ENCODE peak calls at places on chromosomes 3 and 15, in five cellular contexts. One of them, this sample, is unnamed.

GRCh38 chr15:60479361-60479684 is 381 bp upstream of the ICE2 start:
- DNase-seq in CD8-positive, alpha-beta memory T cell: no peak
- DNase-seq in NCI-H2171 treated with DMSO at 0.1 percent for 48 hours: no peak
- DNase-seq in RWPE1: no peak
- DNase-seq in AG09319: no peak
- DNase-seq in this sample: no peak

GRCh38 chr3:106345353-106346027 is 476.7 kb upstream of the CBLB start:
- DNase-seq in CD8-positive, alpha-beta memory T cell: no peak
- DNase-seq in NCI-H2171 treated with DMSO at 0.1 percent for 48 hours: peak
- DNase-seq in RWPE1: peak
- DNase-seq in AG09319: peak
- DNase-seq in this sample: no peak

GRCh38 chr3:100089802-100090668 is 24.3 kb downstream of the FILIP1L start:
- DNase-seq in CD8-positive, alpha-beta memory T cell: no peak
- DNase-seq in RWPE1: peak
- DNase-seq in NCI-H2171 treated with DMSO at 0.1 percent for 48 hours: no peak
- DNase-seq in AG09319: no peak
- DNase-seq in this sample: no peak

GRCh38 chr15:78855746-78856145 is 16.9 kb upstream of the MORF4L1 start:
- DNase-seq in CD8-positive, alpha-beta memory T cell: no peak
- DNase-seq in NCI-H2171 treated with DMSO at 0.1 percent for 48 hours: no peak
- DNase-seq in RWPE1: no peak
- DNase-seq in AG09319: peak
- DNase-seq in this sample: no peak

GRCh38 chr15:68209735-68210408 is 4.7 kb upstream of the CALML4 start:
- DNase-seq in RWPE1: no peak
- DNase-seq in AG09319: no peak
- DNase-seq in CD8-positive, alpha-beta memory T cell: no peak
- DNase-seq in NCI-H2171 treated with DMSO at 0.1 percent for 48 hours: no peak
- DNase-seq in this sample: no peak

GRCh38 chr3:131393868-131394267 is 12.3 kb downstream of the NUDT16 start:
- DNase-seq in CD8-positive, alpha-beta memory T cell: no peak
- DNase-seq in NCI-H2171 treated with DMSO at 0.1 percent for 48 hours: no peak
- DNase-seq in RWPE1: no peak
- DNase-seq in AG09319: no peak
- DNase-seq in this sample: no peak

GRCh38 chr15:60568301-60568742 is 89.4 kb upstream of the ICE2 start:
- DNase-seq in NCI-H2171 treated with DMSO at 0.1 percent for 48 hours: no peak
- DNase-seq in CD8-positive, alpha-beta memory T cell: no peak
- DNase-seq in RWPE1: no peak
- DNase-seq in AG09319: no peak
- DNase-seq in this sample: no peak

GRCh38 chr15:66231421-66232266 is 21.9 kb downstream of the MEGF11 start:
- DNase-seq in AG09319: no peak
- DNase-seq in NCI-H2171 treated with DMSO at 0.1 percent for 48 hours: peak
- DNase-seq in RWPE1: no peak
- DNase-seq in CD8-positive, alpha-beta memory T cell: no peak
- DNase-seq in this sample: no peak

GRCh38 chr3:183527421-183527979 is 28.0 kb downstream of the KLHL6 start:
- DNase-seq in RWPE1: no peak
- DNase-seq in AG09319: no peak
- DNase-seq in CD8-positive, alpha-beta memory T cell: no peak
- DNase-seq in NCI-H2171 treated with DMSO at 0.1 percent for 48 hours: no peak
- DNase-seq in this sample: no peak

GRCh38 chr3:122969585-122970453 is 57.7 kb downstream of the SEMA5B start:
- DNase-seq in RWPE1: no peak
- DNase-seq in NCI-H2171 treated with DMSO at 0.1 percent for 48 hours: no peak
- DNase-seq in CD8-positive, alpha-beta memory T cell: no peak
- DNase-seq in AG09319: peak
- DNase-seq in this sample: no peak

GRCh38 chr15:82849556-82850241 is 40.3 kb downstream of the WHAMM start:
- DNase-seq in RWPE1: peak
- DNase-seq in CD8-positive, alpha-beta memory T cell: no peak
- DNase-seq in NCI-H2171 treated with DMSO at 0.1 percent for 48 hours: peak
- DNase-seq in AG09319: peak
- DNase-seq in this sample: peak

GRCh38 chr3:133949438-133949837 is 53.8 kb upstream of the RAB6B start:
- DNase-seq in CD8-positive, alpha-beta memory T cell: no peak
- DNase-seq in AG09319: no peak
- DNase-seq in RWPE1: no peak
- DNase-seq in NCI-H2171 treated with DMSO at 0.1 percent for 48 hours: peak
- DNase-seq in this sample: no peak

GRCh38 chr3:67876261-67876660 is 221.8 kb upstream of the SUCLG2 start:
- DNase-seq in NCI-H2171 treated with DMSO at 0.1 percent for 48 hours: no peak
- DNase-seq in RWPE1: no peak
- DNase-seq in CD8-positive, alpha-beta memory T cell: no peak
- DNase-seq in AG09319: no peak
- DNase-seq in this sample: no peak

GRCh38 chr15:39127925-39128617 is 452.8 kb upstream of the THBS1 start:
- DNase-seq in RWPE1: peak
- DNase-seq in NCI-H2171 treated with DMSO at 0.1 percent for 48 hours: peak
- DNase-seq in AG09319: peak
- DNase-seq in CD8-positive, alpha-beta memory T cell: no peak
- DNase-seq in this sample: no peak

GRCh38 chr15:66573719-66574641 is 8.2 kb upstream of the LCTL start:
- DNase-seq in AG09319: peak
- DNase-seq in NCI-H2171 treated with DMSO at 0.1 percent for 48 hours: no peak
- DNase-seq in CD8-positive, alpha-beta memory T cell: no peak
- DNase-seq in RWPE1: no peak
- DNase-seq in this sample: no peak

GRCh38 chr3:71226565-71227281 is 356.8 kb downstream of the FOXP1 start:
- DNase-seq in RWPE1: no peak
- DNase-seq in CD8-positive, alpha-beta memory T cell: peak
- DNase-seq in AG09319: no peak
- DNase-seq in NCI-H2171 treated with DMSO at 0.1 percent for 48 hours: no peak
- DNase-seq in this sample: peak

GRCh38 chr15:25372298-25372697 is 66.5 kb downstream of the UBE3A start:
- DNase-seq in AG09319: peak
- DNase-seq in NCI-H2171 treated with DMSO at 0.1 percent for 48 hours: no peak
- DNase-seq in RWPE1: no peak
- DNase-seq in CD8-positive, alpha-beta memory T cell: no peak
- DNase-seq in this sample: no peak

GRCh38 chr3:5090197-5090596 is 31.9 kb upstream of the ARL8B start:
- DNase-seq in NCI-H2171 treated with DMSO at 0.1 percent for 48 hours: no peak
- DNase-seq in AG09319: no peak
- DNase-seq in RWPE1: no peak
- DNase-seq in CD8-positive, alpha-beta memory T cell: no peak
- DNase-seq in this sample: no peak

GRCh38 chr3:184737641-184738518 is 26.0 kb upstream of the MAGEF1 start:
- DNase-seq in RWPE1: peak
- DNase-seq in NCI-H2171 treated with DMSO at 0.1 percent for 48 hours: no peak
- DNase-seq in AG09319: no peak
- DNase-seq in CD8-positive, alpha-beta memory T cell: no peak
- DNase-seq in this sample: no peak

GRCh38 chr3:35598804-35599203 is 40.5 kb upstream of the ARPP21 start:
- DNase-seq in NCI-H2171 treated with DMSO at 0.1 percent for 48 hours: no peak
- DNase-seq in CD8-positive, alpha-beta memory T cell: no peak
- DNase-seq in AG09319: no peak
- DNase-seq in RWPE1: no peak
- DNase-seq in this sample: no peak

GRCh38 chr3:48463703-48464102 is 17.2 kb downstream of the ATRIP start:
- DNase-seq in CD8-positive, alpha-beta memory T cell: no peak
- DNase-seq in RWPE1: no peak
- DNase-seq in AG09319: no peak
- DNase-seq in NCI-H2171 treated with DMSO at 0.1 percent for 48 hours: no peak
- DNase-seq in this sample: no peak

GRCh38 chr3:15325228-15325627 is 7.2 kb downstream of the SH3BP5 start:
- DNase-seq in CD8-positive, alpha-beta memory T cell: no peak
- DNase-seq in NCI-H2171 treated with DMSO at 0.1 percent for 48 hours: no peak
- DNase-seq in RWPE1: no peak
- DNase-seq in AG09319: no peak
- DNase-seq in this sample: no peak

GRCh38 chr3:104436536-104436935 is 930.2 kb upstream of the ALCAM start:
- DNase-seq in RWPE1: no peak
- DNase-seq in CD8-positive, alpha-beta memory T cell: no peak
- DNase-seq in AG09319: no peak
- DNase-seq in NCI-H2171 treated with DMSO at 0.1 percent for 48 hours: no peak
- DNase-seq in this sample: no peak

GRCh38 chr3:167148121-167148520 is 232.0 kb downstream of the ZBBX start:
- DNase-seq in NCI-H2171 treated with DMSO at 0.1 percent for 48 hours: no peak
- DNase-seq in RWPE1: no peak
- DNase-seq in CD8-positive, alpha-beta memory T cell: no peak
- DNase-seq in AG09319: no peak
- DNase-seq in this sample: no peak

GRCh38 chr3:188617988-188618701 is 464.2 kb downstream of the LPP start:
- DNase-seq in NCI-H2171 treated with DMSO at 0.1 percent for 48 hours: no peak
- DNase-seq in CD8-positive, alpha-beta memory T cell: no peak
- DNase-seq in AG09319: no peak
- DNase-seq in RWPE1: no peak
- DNase-seq in this sample: no peak

GRCh38 chr3:66035763-66036477 is 2.8 kb downstream of the MAGI1 start:
- DNase-seq in RWPE1: no peak
- DNase-seq in NCI-H2171 treated with DMSO at 0.1 percent for 48 hours: no peak
- DNase-seq in AG09319: no peak
- DNase-seq in CD8-positive, alpha-beta memory T cell: no peak
- DNase-seq in this sample: no peak

GRCh38 chr15:64883097-64883581 is 28.6 kb upstream of the ANKDD1A start:
- DNase-seq in AG09319: no peak
- DNase-seq in CD8-positive, alpha-beta memory T cell: peak
- DNase-seq in RWPE1: peak
- DNase-seq in NCI-H2171 treated with DMSO at 0.1 percent for 48 hours: no peak
- DNase-seq in this sample: no peak

GRCh38 chr3:20760981-20761380 is 575.0 kb upstream of the SGO1 start:
- DNase-seq in NCI-H2171 treated with DMSO at 0.1 percent for 48 hours: no peak
- DNase-seq in RWPE1: no peak
- DNase-seq in CD8-positive, alpha-beta memory T cell: no peak
- DNase-seq in AG09319: no peak
- DNase-seq in this sample: no peak

GRCh38 chr3:10758304-10759037 is 57.6 kb upstream of the SLC6A11 start:
- DNase-seq in RWPE1: peak
- DNase-seq in AG09319: peak
- DNase-seq in CD8-positive, alpha-beta memory T cell: peak
- DNase-seq in NCI-H2171 treated with DMSO at 0.1 percent for 48 hours: peak
- DNase-seq in this sample: peak

GRCh38 chr3:106514431-106514830 is 645.6 kb upstream of the CBLB start:
- DNase-seq in AG09319: no peak
- DNase-seq in NCI-H2171 treated with DMSO at 0.1 percent for 48 hours: no peak
- DNase-seq in RWPE1: no peak
- DNase-seq in CD8-positive, alpha-beta memory T cell: no peak
- DNase-seq in this sample: no peak

GRCh38 chr3:63961891-63962290 is 49.7 kb upstream of the SCAANT1 start:
- DNase-seq in RWPE1: peak
- DNase-seq in CD8-positive, alpha-beta memory T cell: peak
- DNase-seq in NCI-H2171 treated with DMSO at 0.1 percent for 48 hours: peak
- DNase-seq in AG09319: no peak
- DNase-seq in this sample: no peak

GRCh38 chr15:56919708-56920637 is 1.5 kb downstream of the TCF12 start:
- DNase-seq in RWPE1: peak
- DNase-seq in AG09319: no peak
- DNase-seq in CD8-positive, alpha-beta memory T cell: no peak
- DNase-seq in NCI-H2171 treated with DMSO at 0.1 percent for 48 hours: peak
- DNase-seq in this sample: peak

GRCh38 chr15:91867581-91868026 is 14.1 kb downstream of the SLCO3A1 start:
- DNase-seq in AG09319: peak
- DNase-seq in RWPE1: peak
- DNase-seq in NCI-H2171 treated with DMSO at 0.1 percent for 48 hours: peak
- DNase-seq in CD8-positive, alpha-beta memory T cell: no peak
- DNase-seq in this sample: no peak

GRCh38 chr3:150309557-150309956 is 98.5 kb upstream of the TSC22D2 start:
- DNase-seq in AG09319: no peak
- DNase-seq in CD8-positive, alpha-beta memory T cell: no peak
- DNase-seq in NCI-H2171 treated with DMSO at 0.1 percent for 48 hours: no peak
- DNase-seq in RWPE1: peak
- DNase-seq in this sample: no peak

GRCh38 chr15:72176155-72176554 is 21.4 kb downstream of the GRAMD2A start:
- DNase-seq in CD8-positive, alpha-beta memory T cell: no peak
- DNase-seq in AG09319: no peak
- DNase-seq in RWPE1: no peak
- DNase-seq in NCI-H2171 treated with DMSO at 0.1 percent for 48 hours: no peak
- DNase-seq in this sample: no peak

GRCh38 chr3:190345027-190345821 is 23.0 kb upstream of the CLDN1 start:
- DNase-seq in CD8-positive, alpha-beta memory T cell: no peak
- DNase-seq in NCI-H2171 treated with DMSO at 0.1 percent for 48 hours: no peak
- DNase-seq in RWPE1: peak
- DNase-seq in AG09319: peak
- DNase-seq in this sample: no peak

GRCh38 chr15:40342421-40343313 is 1.9 kb upstream of the CCDC9B start:
- DNase-seq in CD8-positive, alpha-beta memory T cell: no peak
- DNase-seq in RWPE1: no peak
- DNase-seq in NCI-H2171 treated with DMSO at 0.1 percent for 48 hours: no peak
- DNase-seq in AG09319: no peak
- DNase-seq in this sample: no peak

GRCh38 chr3:182136008-182136910 is 424.5 kb downstream of the SOX2 start:
- DNase-seq in AG09319: no peak
- DNase-seq in CD8-positive, alpha-beta memory T cell: no peak
- DNase-seq in RWPE1: no peak
- DNase-seq in NCI-H2171 treated with DMSO at 0.1 percent for 48 hours: no peak
- DNase-seq in this sample: no peak

GRCh38 chr3:134985841-134986520 is 190.9 kb downstream of the EPHB1 start:
- DNase-seq in CD8-positive, alpha-beta memory T cell: no peak
- DNase-seq in AG09319: no peak
- DNase-seq in NCI-H2171 treated with DMSO at 0.1 percent for 48 hours: no peak
- DNase-seq in RWPE1: no peak
- DNase-seq in this sample: no peak

This sample was measured in naive thymus-derived CD8-positive, alpha-beta T cell.